ENCODE peak calls at places on chromosomes 16 and 17, in four cellular contexts. N is Caco-2, W is heart left ventricle, X is left ventricle myocardium inferior. Y is an unnamed sample. For H3K4me1 and H3K36me3, the result is how much of the 10 kb centered on the place peaks cover.

GRCh38 chr17:4514779-4515178 is 16.1 kb downstream of the SPNS2 start:
- DNase-seq in N (no peak), W (no peak), X (no peak), Y (no peak)

GRCh38 chr16:85750021-85750826 is 672 bp downstream of the C16orf74 start:
- DNase-seq in N (peak), W (peak), X (peak), Y (peak)

GRCh38 chr16:30065943-30066881 is 652 bp downstream of the ALDOA start:
- DNase-seq in N (no peak), W (no peak), X (no peak), Y (no peak)

GRCh38 chr16:47577029-47577428 is 115.9 kb downstream of the PHKB start:
- DNase-seq in N (no peak), W (no peak), X (no peak), Y (no peak)

GRCh38 chr16:24075929-24076716 is 180.0 kb upstream of the CACNG3 start:
- DNase-seq in N (no peak), W (no peak), X (no peak), Y (no peak)

GRCh38 chr16:69476920-69477418 is 52.5 kb downstream of the CYB5B start:
- DNase-seq in N (peak), W (no peak), X (no peak), Y (no peak)

GRCh38 chr17:50396261-50397110 is 837 bp downstream of the LRRC59 start:
- DNase-seq in N (peak), W (peak), X (no peak), Y (peak)

GRCh38 chr17:82662711-82663261 is 14.5 kb upstream of the WDR45B start:
- DNase-seq in N (no peak), W (no peak), X (no peak), Y (peak)

GRCh38 chr16:89444151-89444723 is 46.1 kb downstream of the ANKRD11 start:
- DNase-seq in N (no peak), W (no peak), X (no peak), Y (no peak)

GRCh38 chr16:80997139-80997798 is 9.4 kb downstream of the CMC2 start:
- DNase-seq in N (peak), W (no peak), X (no peak), Y (no peak)

GRCh38 chr16:30046588-30046987 is 15.5 kb upstream of the TLCD3B start:
- DNase-seq in N (no peak), W (no peak), X (no peak), Y (no peak)

GRCh38 chr16:3147757-3148104 is 12.9 kb downstream of the ZNF213 start:
- DNase-seq in N (no peak), W (no peak), X (no peak), Y (no peak)

GRCh38 chr17:65931246-65932149 is 260.4 kb downstream of the CEP112 start:
- DNase-seq in N (no peak), W (peak), X (peak), Y (no peak)

GRCh38 chr17:10270258-10270657 is 71.9 kb upstream of the GAS7 start:
- DNase-seq in N (no peak), W (no peak), X (no peak), Y (no peak)

GRCh38 chr17:1024076-1024475 is 27.1 kb downstream of the TIMM22 start:
- DNase-seq in N (no peak), W (no peak), X (no peak), Y (no peak)

GRCh38 chr16:20910781-20911321 is 10.3 kb downstream of the LYRM1 start:
- DNase-seq in N (no peak), W (no peak), X (no peak), Y (no peak)

GRCh38 chr16:6977291-6977690 is 355.4 kb upstream of the RBFOX1 start:
- DNase-seq in N (peak), W (no peak), X (no peak), Y (no peak)

GRCh38 chr16:61323456-61323855 is 712.8 kb downstream of the CDH8 start:
- DNase-seq in N (no peak), W (no peak), X (no peak), Y (no peak)

GRCh38 chr16:53530741-53531140 is 27.7 kb upstream of the AKTIP start:
- DNase-seq in N (no peak), W (no peak), X (no peak), Y (no peak)

GRCh38 chr17:55283256-55283965 is 18.7 kb downstream of the HLF start:
- DNase-seq in N (no peak), W (no peak), X (no peak), Y (no peak)

GRCh38 chr17:773467-774319 is 8.4 kb downstream of the GLOD4 start:
- DNase-seq in N (no peak), W (no peak), X (no peak), Y (no peak)

GRCh38 chr16:25693621-25694020 is 1.9 kb downstream of the HS3ST4 start:
- DNase-seq in N (no peak), W (no peak), X (no peak), Y (no peak)

GRCh38 chr17:15882058-15882720 is 62.7 kb upstream of the ADORA2B start:
- DNase-seq in N (peak), W (no peak), X (no peak), Y (no peak)

GRCh38 chr17:73401911-73402310 is 90.1 kb upstream of the CDC42EP4 start:
- DNase-seq in N (no peak), W (peak), X (peak), Y (no peak)

GRCh38 chr16:24617502-24617901 is 78.1 kb downstream of the RBBP6 start:
- DNase-seq in N (no peak), W (no peak), X (no peak), Y (no peak)

GRCh38 chr17:76915840-76916510 is 47.8 kb downstream of the MGAT5B start:
- DNase-seq in N (no peak), W (no peak), X (no peak), Y (no peak)

GRCh38 chr16:15434425-15435215 is at the start of gene BMERB1:
- DNase-seq in N (no peak), W (peak), X (peak), Y (peak)

GRCh38 chr16:75754126-75754525 is 27.8 kb upstream of the CPHXL start:
- DNase-seq in N (peak), W (no peak), X (no peak), Y (peak)

GRCh38 chr17:77478281-77478680 is 337.5 kb downstream of the SEC14L1 start:
- DNase-seq in N (no peak), W (no peak), X (no peak), Y (no peak)

GRCh38 chr16:75304521-75305363 is 53.3 kb upstream of the BCAR1 start:
- DNase-seq in N (peak), W (peak), X (peak), Y (peak)

GRCh38 chr16:19636436-19637267 is 81.1 kb downstream of the VPS35L start:
- DNase-seq in N (no peak), W (no peak), X (no peak), Y (no peak)

GRCh38 chr16:11963706-11964105 is 1.3 kb upstream of the TNFRSF17 start:
- DNase-seq in N (no peak), W (no peak), X (no peak), Y (no peak)

GRCh38 chr17:79001190-79002020 is 8.2 kb downstream of the CANT1 start:
- DNase-seq in N (no peak), W (no peak), X (no peak), Y (peak)

DNA sequence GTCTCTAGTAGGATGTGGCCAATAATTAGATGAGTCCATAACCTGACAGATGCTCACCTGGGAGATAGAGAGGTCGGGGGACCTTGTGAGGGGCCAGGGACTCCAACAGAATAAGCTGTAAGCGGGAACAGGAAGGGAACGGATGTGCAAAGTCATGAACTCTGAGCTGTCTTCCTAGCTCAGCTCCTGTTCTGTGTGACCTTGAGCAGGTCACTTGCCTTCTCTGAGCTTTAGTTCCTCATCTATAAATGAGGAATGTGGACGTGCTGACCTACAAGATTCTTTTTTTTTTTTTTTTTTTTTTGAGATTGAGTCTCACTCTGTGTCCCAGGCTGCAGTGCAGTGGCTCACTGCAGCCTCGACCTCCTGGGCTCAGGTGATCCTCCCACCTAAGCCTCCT is 58.9 kb downstream of the AKAP1 start:
- DNase-seq in N (no peak), W (no peak), X (no peak), Y (no peak)
- H3K4me1 ChIP-seq in N (under half), W (under half), X (under half), Y (under half)

DNA sequence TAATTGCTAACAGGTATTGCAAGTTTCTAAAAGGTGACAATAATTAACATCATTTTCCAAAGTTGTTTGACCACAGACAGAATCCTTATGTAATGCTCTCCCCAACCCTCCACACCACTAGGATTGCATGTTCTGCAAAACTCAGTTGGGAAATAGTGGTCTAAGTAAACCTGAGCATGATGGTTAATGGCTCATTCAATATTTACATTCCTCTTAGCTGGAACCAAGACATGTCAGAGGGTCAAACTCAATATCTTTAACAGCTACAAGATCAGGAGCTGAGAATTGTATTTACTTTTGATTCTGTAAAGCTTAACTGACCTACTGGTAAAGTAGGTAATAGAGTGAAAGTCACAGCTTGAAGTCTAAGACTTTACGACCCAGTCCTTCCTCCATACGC is 10.2 kb downstream of the MFSD6L start:
- DNase-seq in N (peak), W (no peak), X (no peak), Y (no peak)
- TF ChIP-seq CTCF in N (no peak), W (no peak), X (no peak), Y (no peak)

GRCh38 chr17:29114141-29114540 is 66.1 kb downstream of the MYO18A start:
- DNase-seq in N (no peak), W (no peak), X (no peak), Y (no peak)

GRCh38 chr17:29115906-29116651 is 64.1 kb downstream of the MYO18A start:
- DNase-seq in N (peak), W (no peak), X (no peak), Y (no peak)

GRCh38 chr17:29116652-29117439 is 63.4 kb downstream of the MYO18A start:
- DNase-seq in N (peak), W (peak), X (peak), Y (peak)

GRCh38 chr17:29117440-29117753 is 62.8 kb downstream of the MYO18A start:
- DNase-seq in N (no peak), W (no peak), X (no peak), Y (no peak)

DNA sequence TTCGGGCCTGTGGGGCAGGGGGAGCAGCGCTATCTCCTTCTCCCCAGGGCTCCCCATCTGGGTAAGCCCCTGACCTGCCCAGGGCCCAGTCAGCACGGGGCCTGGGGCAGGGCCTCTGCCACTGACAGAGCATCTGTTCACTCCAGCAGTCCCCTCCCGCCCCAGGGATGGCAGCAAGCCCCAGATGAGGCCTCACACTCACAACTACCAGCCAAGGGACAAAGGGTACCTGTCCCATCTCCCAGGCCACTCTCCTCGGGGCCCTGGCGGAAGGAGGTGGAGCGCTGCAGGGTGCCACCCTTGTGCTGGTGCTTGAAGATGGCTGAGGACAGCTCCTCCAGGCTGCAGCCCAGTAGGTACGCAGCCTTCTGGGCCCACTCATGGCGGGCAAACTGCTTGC is 64.8 kb downstream of the MYO18A start:
- DNase-seq in N (no peak), W (no peak), X (no peak), Y (no peak)
- H3K36me3 ChIP-seq in N (under half), W (half or more), X (half or more), Y (under half)

GRCh38 chr16:70604407-70605283 is 41.7 kb upstream of the IL34 start:
- DNase-seq in N (no peak), W (no peak), X (no peak), Y (no peak)
- H3K4me1 ChIP-seq in N (under half), W (under half), X (under half), Y (under half)

GRCh38 chr17:81438024-81438664 is 42.9 kb downstream of the BAHCC1 start:
- DNase-seq in N (no peak), W (no peak), X (no peak), Y (no peak)

GRCh38 chr17:81437221-81437651 is 42.0 kb downstream of the BAHCC1 start:
- DNase-seq in N (no peak), W (no peak), X (no peak), Y (no peak)

GRCh38 chr17:81435636-81436293 is 40.5 kb downstream of the BAHCC1 start:
- DNase-seq in N (no peak), W (no peak), X (no peak), Y (no peak)

GRCh38 chr17:81434681-81435417 is 39.6 kb downstream of the BAHCC1 start:
- DNase-seq in N (no peak), W (no peak), X (no peak), Y (no peak)

DNA sequence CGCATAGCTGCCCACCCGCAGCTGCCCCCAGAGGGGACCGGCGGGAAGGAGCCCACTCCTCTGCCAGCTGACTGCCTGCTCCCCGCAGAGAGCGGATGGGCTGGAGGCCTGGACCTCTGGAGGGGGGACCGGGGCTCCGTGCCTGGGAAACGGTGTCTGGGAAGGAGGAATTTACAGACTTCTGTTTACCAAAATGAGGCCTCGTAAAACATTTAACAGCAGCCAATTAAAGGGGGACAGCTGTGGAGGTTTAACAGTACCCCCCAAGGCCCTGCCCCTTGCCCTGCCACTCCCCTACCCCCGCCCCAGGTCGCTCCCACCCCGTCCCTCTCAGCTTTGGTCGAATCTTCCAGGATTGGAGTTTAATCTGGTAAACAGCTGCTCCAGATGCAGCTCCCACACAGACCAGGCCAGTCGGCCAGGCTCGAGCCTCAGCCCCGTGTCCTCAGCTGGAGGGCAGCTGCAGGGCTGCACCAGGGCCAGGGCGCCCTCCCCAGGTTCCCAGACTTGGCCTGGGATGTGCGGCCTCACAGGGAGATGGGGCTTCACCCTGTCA is 41.1 kb downstream of the BAHCC1 start:
- DNase-seq in N (peak), W (peak), X (peak), Y (no peak)
- TF ChIP-seq CTCF in N (no peak), W (no peak), X (no peak), Y (no peak)

GRCh38 chr17:17075037-17075755 is 32.9 kb downstream of the MPRIP start:
- DNase-seq in N (no peak), W (peak), X (peak), Y (peak)
- H3K36me3 ChIP-seq in N (under half), W (under half), X (under half), Y (under half)

GRCh38 chr17:57550671-57551315 is 194.3 kb downstream of the CCDC182 start:
- DNase-seq in N (no peak), W (no peak), X (no peak), Y (no peak)

GRCh38 chr17:57548421-57549385 is 196.4 kb downstream of the CCDC182 start:
- DNase-seq in N (no peak), W (peak), X (no peak), Y (no peak)

GRCh38 chr17:57549468-57549867 is 195.6 kb downstream of the CCDC182 start:
- DNase-seq in N (no peak), W (no peak), X (no peak), Y (no peak)

GRCh38 chr17:57551321-57552079 is 193.6 kb downstream of the CCDC182 start:
- DNase-seq in N (no peak), W (no peak), X (no peak), Y (peak)

GRCh38 chr17:57549996-57550395 is 195.1 kb downstream of the CCDC182 start:
- DNase-seq in N (no peak), W (no peak), X (no peak), Y (no peak)
- H3K4me1 ChIP-seq in N (under half), W (under half), X (half or more), Y (under half)

DNA sequence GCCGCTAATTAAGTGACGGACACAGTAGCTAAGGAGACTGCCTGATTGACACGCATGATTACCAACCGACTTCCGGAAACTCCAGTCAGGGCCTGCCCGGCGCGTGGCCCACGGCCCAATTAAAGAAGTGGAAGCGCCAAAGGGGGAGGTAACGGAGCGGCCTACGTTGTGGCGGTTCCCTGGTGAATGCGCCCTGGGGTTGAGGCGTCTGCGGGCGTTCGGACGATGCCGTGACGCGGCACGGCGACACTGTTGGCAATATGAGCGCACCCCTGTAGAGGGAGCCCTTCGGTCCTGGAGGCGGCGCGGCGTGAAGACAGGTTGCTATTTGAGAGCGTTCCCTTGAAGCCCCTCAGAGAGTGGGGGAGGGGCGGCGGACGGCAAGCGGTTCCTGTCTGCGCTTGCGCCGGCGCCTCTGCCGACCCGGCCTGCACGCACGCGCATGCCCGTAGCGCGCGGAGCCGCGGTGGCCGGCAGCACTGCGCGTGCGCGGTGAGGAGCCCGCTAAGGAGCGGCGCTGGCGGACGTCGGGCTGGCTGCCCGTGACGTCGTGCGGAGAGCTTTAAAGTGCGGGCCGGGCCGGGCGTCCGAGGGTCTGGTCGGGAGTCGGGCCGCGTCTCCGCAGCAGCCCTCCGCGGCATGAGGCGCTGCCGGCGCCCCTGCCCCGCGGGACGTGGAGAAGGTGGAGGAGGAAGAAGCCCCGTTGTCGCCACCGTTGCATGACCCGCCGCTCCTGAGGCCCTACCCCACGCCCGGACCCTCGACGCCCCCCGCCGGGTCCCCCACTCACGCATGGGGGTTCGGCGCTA is at the start of gene ALKBH5:
- DNase-seq in N (peak), W (peak), X (peak), Y (peak)
- TF ChIP-seq CTCF in N (peak), W (peak), X (peak), Y (no peak)

DNA sequence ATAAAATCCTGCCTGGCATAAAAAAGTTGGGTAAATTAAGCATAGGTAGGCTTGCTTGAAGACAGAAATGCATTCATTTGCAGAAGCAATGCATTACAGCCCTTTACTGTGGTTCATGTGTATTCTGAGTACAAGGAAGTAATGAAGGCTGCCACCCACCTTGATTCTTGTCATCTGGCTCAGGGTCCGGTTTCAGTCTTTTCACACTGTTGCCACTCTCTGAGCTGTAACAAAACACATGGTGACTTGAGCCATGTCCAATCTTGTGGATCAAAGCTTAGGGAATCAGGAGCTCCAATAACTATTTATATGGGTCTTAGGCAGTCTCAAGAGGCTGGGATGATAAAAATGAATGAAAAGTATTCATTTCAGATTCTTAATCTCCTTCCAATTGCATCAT is 22.0 kb downstream of the PSME3IP1 start:
- DNase-seq in N (no peak), W (no peak), X (no peak), Y (no peak)
- H3K36me3 ChIP-seq in N (under half), W (half or more), X (half or more), Y (under half)

DNA sequence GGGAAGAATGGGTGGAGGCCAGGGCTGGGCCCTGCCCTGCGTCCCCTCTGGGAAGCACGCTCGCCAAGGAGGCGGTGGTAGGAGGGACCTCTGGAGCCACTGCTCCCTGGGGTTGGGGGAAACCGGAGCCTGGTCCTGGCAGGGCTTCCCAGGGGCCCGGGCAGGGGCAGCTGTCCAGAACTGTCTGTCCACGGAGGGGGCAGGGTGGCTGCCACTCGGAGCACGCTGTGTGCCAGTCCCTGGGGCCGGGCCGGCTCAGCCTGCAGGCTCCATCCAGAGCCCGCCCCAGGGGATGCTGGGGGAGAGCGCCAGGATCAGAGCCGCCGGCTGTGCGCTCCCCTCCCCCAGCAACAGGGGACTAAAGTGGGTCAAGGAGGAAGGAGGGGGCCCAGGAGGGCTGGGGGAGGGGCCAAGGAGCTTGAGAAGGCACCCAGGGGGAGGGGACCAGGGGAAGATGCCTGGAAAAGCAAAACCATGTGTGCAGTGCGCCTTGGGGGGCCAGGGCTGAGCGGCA is 21.4 kb downstream of the ZNF423 start:
- DNase-seq in N (no peak), W (no peak), X (peak), Y (peak)
- H3K4me1 ChIP-seq in N (under half), W (half or more), X (half or more), Y (under half)

Y was measured in mucosa of descending colon.